ENCODE peak calls at places on chromosomes 6 and 20, in six cellular contexts. T, J, E, V, C and R are unnamed samples.

GRCh38 chr6:119061215-119061614 is 17.2 kb downstream of the FAM184A start:
- DNase-seq in C (no peak), E (no peak), V (no peak), T (no peak), J (no peak), R (no peak)

GRCh38 chr6:80158478-80158989 is 52.1 kb downstream of the BCKDHB start:
- DNase-seq in T (no peak), J (no peak), E (no peak), C (no peak), V (no peak), R (no peak)

GRCh38 chr20:24643731-24644130 is 174.3 kb downstream of the SYNDIG1 start:
- DNase-seq in T (peak), J (no peak), E (no peak), V (no peak), C (no peak), R (no peak)

GRCh38 chr6:79277109-79277508 is 42.6 kb upstream of the HMGN3 start:
- DNase-seq in T (peak), E (no peak), J (no peak), V (no peak), C (peak), R (no peak)

GRCh38 chr6:108355890-108356289 is 61.0 kb downstream of the AFG1L start:
- DNase-seq in E (no peak), V (no peak), T (no peak), J (no peak), C (no peak), R (no peak)

GRCh38 chr20:1005452-1006027 is 3.4 kb upstream of the RSPO4 start:
- DNase-seq in V (peak), E (no peak), J (peak), C (peak), T (peak), R (peak)

GRCh38 chr6:168581236-168581635 is 140.3 kb downstream of the SMOC2 start:
- DNase-seq in V (no peak), C (no peak), E (no peak), T (no peak), J (no peak), R (peak)

GRCh38 chr20:3786126-3786484 is 435 bp downstream of the CENPB start:
- DNase-seq in C (peak), E (no peak), T (peak), J (peak), V (no peak), R (no peak)

GRCh38 chr20:17910828-17911294 is 57.7 kb downstream of the SNX5 start:
- DNase-seq in C (peak), T (peak), J (no peak), V (no peak), E (no peak), R (peak)

GRCh38 chr6:138805431-138805830 is 9.5 kb downstream of the ECT2L start:
- DNase-seq in T (peak), J (no peak), C (peak), V (no peak), E (no peak), R (no peak)

GRCh38 chr20:20782747-20783146 is 70.3 kb upstream of the RALGAPA2 start:
- DNase-seq in E (no peak), T (no peak), V (no peak), C (no peak), J (peak), R (no peak)

GRCh38 chr20:63103402-63104311 is 96.9 kb upstream of the BHLHE23 start:
- DNase-seq in T (peak), E (no peak), C (peak), V (no peak), J (no peak), R (no peak)

GRCh38 chr20:20566523-20566922 is 145.9 kb downstream of the RALGAPA2 start:
- DNase-seq in E (no peak), C (no peak), T (no peak), J (peak), V (no peak), R (no peak)

GRCh38 chr6:19380287-19380686 is 456.9 kb upstream of the ID4 start:
- DNase-seq in E (no peak), T (peak), J (no peak), V (no peak), C (peak), R (no peak)

GRCh38 chr6:140182819-140183218 is 808.4 kb upstream of the CITED2 start:
- DNase-seq in E (no peak), T (no peak), C (no peak), V (no peak), J (no peak), R (no peak)

GRCh38 chr20:45904583-45905504 is 7.1 kb downstream of the PLTP start:
- DNase-seq in J (no peak), E (no peak), T (no peak), V (no peak), C (no peak), R (no peak)

GRCh38 chr20:44398303-44398702 is 42.8 kb downstream of the HNF4A start:
- DNase-seq in V (no peak), E (no peak), C (peak), T (peak), J (no peak), R (no peak)

GRCh38 chr6:2764610-2765165 is 505 bp upstream of the WRNIP1 start:
- DNase-seq in C (peak), T (peak), V (no peak), E (no peak), J (no peak), R (peak)

GRCh38 chr20:38804682-38805501 is 605 bp upstream of the PPP1R16B start:
- DNase-seq in J (no peak), T (no peak), E (no peak), V (no peak), C (no peak), R (no peak)

GRCh38 chr6:116439572-116439971 is 21.6 kb upstream of the CALHM6 start:
- DNase-seq in V (no peak), T (no peak), E (no peak), J (no peak), C (peak), R (no peak)

GRCh38 chr6:117317261-117317660 is 51.9 kb downstream of the VGLL2 start:
- DNase-seq in J (peak), V (peak), T (peak), C (peak), E (no peak), R (peak)

GRCh38 chr6:125074120-125074519 is 79.5 kb upstream of the TPD52L1 start:
- DNase-seq in J (no peak), V (no peak), T (no peak), E (no peak), C (no peak), R (no peak)